ENCODE peak calls at places on chromosomes 13 and 19, in seven cellular contexts. One of them, this sample, is unnamed.

GRCh38 chr13:79837741-79838450 is 356.9 kb downstream of the NDFIP2 start:
- DNase-seq in glomerular endothelial cell: no peak
- DNase-seq in germinal center: no peak
- DNase-seq in heart right ventricle: no peak
- DNase-seq in iPS-NIHi11: no peak
- DNase-seq in stimulated activated CD4-positive, alpha-beta T cell treated with anti-CD3 and anti-CD28 coated beads, Interleukin-4, amount 100 ng/mL, for 24 hours: no peak
- DNase-seq in HEK293T: no peak
- DNase-seq in this sample: no peak

GRCh38 chr13:106499905-106500304 is 35.6 kb downstream of the EFNB2 start:
- DNase-seq in HEK293T: no peak
- DNase-seq in stimulated activated CD4-positive, alpha-beta T cell treated with anti-CD3 and anti-CD28 coated beads, Interleukin-4, amount 100 ng/mL, for 24 hours: no peak
- DNase-seq in iPS-NIHi11: no peak
- DNase-seq in germinal center: peak; percentile 31
- DNase-seq in heart right ventricle: no peak
- DNase-seq in glomerular endothelial cell: no peak
- DNase-seq in this sample: no peak

GRCh38 chr13:39567569-39567968 is 35.4 kb downstream of the LHFPL6 start:
- DNase-seq in HEK293T: no peak
- DNase-seq in iPS-NIHi11: no peak
- DNase-seq in germinal center: no peak
- DNase-seq in heart right ventricle: no peak
- DNase-seq in stimulated activated CD4-positive, alpha-beta T cell treated with anti-CD3 and anti-CD28 coated beads, Interleukin-4, amount 100 ng/mL, for 24 hours: no peak
- DNase-seq in glomerular endothelial cell: no peak
- DNase-seq in this sample: no peak

GRCh38 chr19:43725468-43725867 is 9.6 kb downstream of the IRGC start:
- DNase-seq in heart right ventricle: peak; percentile 18
- DNase-seq in stimulated activated CD4-positive, alpha-beta T cell treated with anti-CD3 and anti-CD28 coated beads, Interleukin-4, amount 100 ng/mL, for 24 hours: no peak
- DNase-seq in HEK293T: no peak
- DNase-seq in glomerular endothelial cell: peak; percentile 44
- DNase-seq in iPS-NIHi11: no peak
- DNase-seq in germinal center: peak; percentile 59
- DNase-seq in this sample: no peak

GRCh38 chr19:4547303-4548237 is 7.7 kb upstream of the LRG1 start:
- DNase-seq in glomerular endothelial cell: no peak
- DNase-seq in heart right ventricle: no peak
- DNase-seq in germinal center: no peak
- DNase-seq in iPS-NIHi11: peak; percentile 44
- DNase-seq in HEK293T: peak; percentile 48
- DNase-seq in stimulated activated CD4-positive, alpha-beta T cell treated with anti-CD3 and anti-CD28 coated beads, Interleukin-4, amount 100 ng/mL, for 24 hours: peak; percentile 14
- DNase-seq in this sample: no peak

GRCh38 chr13:112468069-112468468 is 91.9 kb downstream of the SPACA7 start:
- DNase-seq in iPS-NIHi11: no peak
- DNase-seq in HEK293T: no peak
- DNase-seq in glomerular endothelial cell: no peak
- DNase-seq in germinal center: no peak
- DNase-seq in heart right ventricle: no peak
- DNase-seq in stimulated activated CD4-positive, alpha-beta T cell treated with anti-CD3 and anti-CD28 coated beads, Interleukin-4, amount 100 ng/mL, for 24 hours: no peak
- DNase-seq in this sample: no peak

GRCh38 chr19:12782174-12782423 is 6.7 kb upstream of the HOOK2 start:
- DNase-seq in iPS-NIHi11: no peak
- DNase-seq in HEK293T: no peak
- DNase-seq in glomerular endothelial cell: no peak
- DNase-seq in germinal center: no peak
- DNase-seq in heart right ventricle: no peak
- DNase-seq in stimulated activated CD4-positive, alpha-beta T cell treated with anti-CD3 and anti-CD28 coated beads, Interleukin-4, amount 100 ng/mL, for 24 hours: no peak
- DNase-seq in this sample: no peak

GRCh38 chr13:26964278-26965057 is 203.9 kb upstream of the GPR12 start:
- DNase-seq in iPS-NIHi11: no peak
- DNase-seq in glomerular endothelial cell: no peak
- DNase-seq in HEK293T: no peak
- DNase-seq in germinal center: no peak
- DNase-seq in heart right ventricle: peak; percentile 32
- DNase-seq in stimulated activated CD4-positive, alpha-beta T cell treated with anti-CD3 and anti-CD28 coated beads, Interleukin-4, amount 100 ng/mL, for 24 hours: no peak
- DNase-seq in this sample: peak; percentile 50

GRCh38 chr19:32404939-32405430 is 585 bp upstream of the DPY19L3 start:
- DNase-seq in HEK293T: peak; percentile 41
- DNase-seq in stimulated activated CD4-positive, alpha-beta T cell treated with anti-CD3 and anti-CD28 coated beads, Interleukin-4, amount 100 ng/mL, for 24 hours: peak; percentile 24
- DNase-seq in glomerular endothelial cell: no peak
- DNase-seq in germinal center: no peak
- DNase-seq in heart right ventricle: peak; percentile 47
- DNase-seq in iPS-NIHi11: no peak
- DNase-seq in this sample: peak; percentile 78

GRCh38 chr19:5099822-5100221 is 130.9 kb downstream of the KDM4B start:
- DNase-seq in glomerular endothelial cell: no peak
- DNase-seq in stimulated activated CD4-positive, alpha-beta T cell treated with anti-CD3 and anti-CD28 coated beads, Interleukin-4, amount 100 ng/mL, for 24 hours: no peak
- DNase-seq in iPS-NIHi11: no peak
- DNase-seq in germinal center: no peak
- DNase-seq in heart right ventricle: no peak
- DNase-seq in HEK293T: no peak
- DNase-seq in this sample: no peak

GRCh38 chr13:83780201-83780600 is 102.1 kb downstream of the SLITRK1 start:
- DNase-seq in heart right ventricle: no peak
- DNase-seq in HEK293T: peak; percentile 62
- DNase-seq in stimulated activated CD4-positive, alpha-beta T cell treated with anti-CD3 and anti-CD28 coated beads, Interleukin-4, amount 100 ng/mL, for 24 hours: no peak
- DNase-seq in glomerular endothelial cell: no peak
- DNase-seq in iPS-NIHi11: peak; percentile 53
- DNase-seq in germinal center: no peak
- DNase-seq in this sample: peak; percentile 10

GRCh38 chr13:59263531-59263930 is 900.2 kb downstream of the DIAPH3 start:
- DNase-seq in stimulated activated CD4-positive, alpha-beta T cell treated with anti-CD3 and anti-CD28 coated beads, Interleukin-4, amount 100 ng/mL, for 24 hours: no peak
- DNase-seq in iPS-NIHi11: no peak
- DNase-seq in germinal center: no peak
- DNase-seq in glomerular endothelial cell: no peak
- DNase-seq in heart right ventricle: no peak
- DNase-seq in HEK293T: no peak
- DNase-seq in this sample: no peak

GRCh38 chr13:39565036-39565949 is 37.7 kb downstream of the LHFPL6 start:
- DNase-seq in iPS-NIHi11: peak; percentile 78
- DNase-seq in heart right ventricle: no peak
- DNase-seq in glomerular endothelial cell: peak; percentile 31
- DNase-seq in stimulated activated CD4-positive, alpha-beta T cell treated with anti-CD3 and anti-CD28 coated beads, Interleukin-4, amount 100 ng/mL, for 24 hours: no peak
- DNase-seq in germinal center: no peak
- DNase-seq in HEK293T: no peak
- DNase-seq in this sample: peak; percentile 5

This sample was measured in left kidney.